ENCODE peak calls at places on chromosomes 16 and 17, in four cellular contexts. P is A549, S is GM12878, M is K562. F is an unnamed sample.

GRCh38 chr16:66043326-66043725 is 323.2 kb upstream of the CDH5 start:
- DNase-seq in P (no peak), S (no peak), M (no peak), F (no peak)

GRCh38 chr17:40317345-40317873 is 8.4 kb downstream of the RARA start:
- DNase-seq in P (peak; percentile 86), S (no peak), M (peak; percentile 66), F (peak; percentile 70)

GRCh38 chr17:77736207-77736600 is 222.3 kb upstream of the TNRC6C start:
- DNase-seq in P (no peak), S (no peak), M (no peak), F (no peak)

GRCh38 chr17:34988644-34989043 is 8.3 kb downstream of the LIG3 start:
- DNase-seq in P (no peak), S (no peak), M (peak; percentile 39), F (no peak)

GRCh38 chr16:84940670-84941551 is 70.4 kb downstream of the ZDHHC7 start:
- DNase-seq in P (no peak), S (no peak), M (no peak), F (no peak)

GRCh38 chr16:75039941-75040340 is 41.1 kb downstream of the ZNRF1 start:
- DNase-seq in P (no peak), S (no peak), M (no peak), F (no peak)

GRCh38 chr16:58658796-58659211 is 25.8 kb downstream of the SLC38A7 start:
- DNase-seq in P (no peak), S (no peak), M (no peak), F (peak; percentile 57)

GRCh38 chr17:81962499-81963441 is 1.8 kb upstream of the NOTUM start:
- DNase-seq in P (no peak), S (no peak), M (no peak), F (no peak)

GRCh38 chr17:74446551-74447500 is 14.9 kb downstream of the GPRC5C start:
- DNase-seq in P (no peak), S (no peak), M (no peak), F (no peak)

GRCh38 chr16:89721644-89722391 is 481 bp downstream of the ZNF276 start:
- DNase-seq in P (peak; percentile 56), S (no peak), M (peak; percentile 58), F (peak; percentile 34)

GRCh38 chr17:1745513-1746020 is 2.9 kb downstream of the SERPINF2 start:
- DNase-seq in P (no peak), S (no peak), M (no peak), F (no peak)

GRCh38 chr16:11100239-11100750 is 155.7 kb downstream of the SOCS1 start:
- DNase-seq in P (no peak), S (peak; percentile 74), M (peak; percentile 76), F (peak; percentile 100)

GRCh38 chr16:30186782-30187555 is 3.6 kb downstream of the CORO1A start:
- DNase-seq in P (peak; percentile 53), S (peak; percentile 36), M (peak; percentile 66), F (no peak)

GRCh38 chr17:15917021-15917438 is 27.9 kb upstream of the ADORA2B start:
- DNase-seq in P (no peak), S (no peak), M (no peak), F (no peak)

GRCh38 chr16:28213396-28213795 is 1.6 kb upstream of the XPO6 start:
- DNase-seq in P (no peak), S (no peak), M (no peak), F (no peak)

GRCh38 chr16:47008174-47008573 is 34.7 kb upstream of the DNAJA2 start:
- DNase-seq in P (no peak), S (no peak), M (no peak), F (peak; percentile 25)

GRCh38 chr16:85296859-85297698 is 184.8 kb upstream of the CIBAR2 start:
- DNase-seq in P (peak; percentile 53), S (no peak), M (peak; percentile 90), F (no peak)

GRCh38 chr17:50908860-50909764 is 43.0 kb upstream of the TOB1 start:
- DNase-seq in P (no peak), S (no peak), M (peak; percentile 22), F (no peak)

GRCh38 chr16:4506450-4506849 is 30.3 kb downstream of the HMOX2 start:
- DNase-seq in P (peak; percentile 77), S (peak; percentile 39), M (peak; percentile 65), F (peak; percentile 82)

GRCh38 chr16:65681406-65681805 is 559.5 kb upstream of the CDH11 start:
- DNase-seq in P (no peak), S (no peak), M (no peak), F (no peak)

GRCh38 chr17:27346228-27346899 is 52.5 kb downstream of the WSB1 start:
- DNase-seq in P (no peak), S (no peak), M (no peak), F (no peak)

GRCh38 chr17:17555151-17555550 is 36.4 kb downstream of the PEMT start:
- DNase-seq in P (no peak), S (no peak), M (no peak), F (no peak)

GRCh38 chr17:8692916-8693315 is 51.7 kb downstream of the CCDC42 start:
- DNase-seq in P (no peak), S (no peak), M (no peak), F (no peak)

GRCh38 chr17:17108681-17109049 is 66.4 kb downstream of the MPRIP start:
- DNase-seq in P (peak; percentile 44), S (no peak), M (no peak), F (no peak)

GRCh38 chr16:89050868-89051311 is 42.8 kb upstream of the ACSF3 start:
- DNase-seq in P (no peak), S (no peak), M (no peak), F (no peak)

GRCh38 chr17:74807925-74808324 is 31.8 kb upstream of the NAT9 start:
- DNase-seq in P (no peak), S (no peak), M (no peak), F (peak; percentile 4)

GRCh38 chr16:75289189-75289588 is 37.8 kb upstream of the BCAR1 start:
- DNase-seq in P (no peak), S (no peak), M (no peak), F (peak; percentile 39)

GRCh38 chr17:62819511-62820221 is 11.6 kb upstream of the MARCHF10 start:
- DNase-seq in P (peak; percentile 96), S (no peak), M (no peak), F (peak; percentile 99)
- TF ChIP-seq ELK1 in P (no peak), S (no peak), M (no peak), F (no peak)

DNA sequence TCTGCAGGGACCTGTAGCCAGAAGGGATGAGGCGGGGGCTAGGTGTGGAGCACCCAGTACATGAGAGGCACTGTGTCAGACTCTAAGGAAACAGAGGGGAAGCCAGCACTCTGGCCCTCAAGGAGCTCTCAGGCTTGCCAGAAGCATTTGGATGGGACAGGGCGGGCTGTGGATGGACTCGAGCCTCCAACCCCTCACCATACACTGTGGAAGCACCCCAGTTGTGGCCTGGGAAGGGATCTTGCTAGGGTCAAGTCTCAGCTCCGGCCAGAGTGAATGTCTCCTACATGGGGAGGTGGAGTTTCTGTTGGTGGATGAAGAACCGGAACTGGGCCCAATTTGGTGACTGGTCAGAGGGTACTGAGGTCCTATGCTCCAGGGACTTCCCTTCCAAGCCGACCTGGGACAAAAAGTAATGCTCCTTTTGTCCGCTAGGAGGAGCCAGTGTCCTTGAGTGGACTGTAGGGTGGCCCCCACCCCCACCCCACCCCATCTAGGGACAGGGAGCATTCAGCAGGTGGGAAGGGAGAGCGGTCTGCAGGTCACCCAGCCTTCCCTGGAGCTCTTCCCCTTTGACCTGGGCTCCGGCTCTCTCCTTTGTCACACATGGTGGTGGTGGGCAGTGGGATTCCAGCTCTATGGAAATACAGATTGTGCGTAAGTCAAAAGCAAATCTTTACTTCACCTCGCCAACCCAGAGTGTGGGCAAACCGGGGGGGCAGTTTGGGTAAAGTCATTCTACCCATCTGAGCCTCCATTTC is 20.3 kb upstream of the PHB1 start:
- DNase-seq in P (peak; percentile 73), S (no peak), M (peak; percentile 95), F (peak; percentile 41)
- TF ChIP-seq RCOR1 in P (no peak), S (no peak), M (no peak), F (no peak)

DNA sequence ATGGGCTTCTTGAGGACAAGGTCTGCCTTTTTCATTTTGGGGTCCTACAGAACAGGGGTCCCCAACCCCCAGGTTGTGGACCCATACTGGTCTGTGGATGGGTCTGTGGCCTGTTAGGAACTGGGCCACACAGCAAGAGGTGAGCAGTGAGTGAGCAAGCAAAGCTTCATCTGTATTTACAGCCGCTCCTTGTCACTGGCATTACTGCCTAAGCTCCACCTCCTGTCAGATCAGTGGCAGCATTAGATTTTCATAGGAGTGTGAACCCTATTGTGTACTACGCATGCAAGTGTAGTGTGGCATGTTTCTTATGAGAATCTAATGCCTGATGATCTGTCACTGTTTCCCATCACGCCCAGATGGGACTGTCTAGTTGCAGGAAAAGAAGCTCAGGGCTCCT is 33.9 kb downstream of the ERN1 start:
- DNase-seq in P (no peak), S (no peak), M (no peak), F (no peak)
- TF ChIP-seq ELK1 in P (no peak), S (no peak), M (no peak), F (no peak)

GRCh38 chr16:617855-618254 is 12.9 kb upstream of the WFIKKN1 start:
- DNase-seq in P (no peak), S (no peak), M (no peak), F (no peak)
- TF ChIP-seq RCOR1 in P (no peak), S (no peak), M (no peak), F (no peak)

GRCh38 chr17:57707892-57708291 is 37.2 kb downstream of the CCDC182 start:
- DNase-seq in P (no peak), S (no peak), M (no peak), F (peak; percentile 10)
- TF ChIP-seq ELK1 in P (no peak), S (no peak), M (no peak), F (no peak)